ENCODE peak calls at places on chromosomes 13 and 19, in six cellular contexts. A, X, T, K, O and E are unnamed samples.

GRCh38 chr19:22257381-22257780 is 28.9 kb upstream of the ZNF729 start:
- DNase-seq in A (no peak), X (no peak), T (no peak), K (no peak), O (no peak), E (no peak)

GRCh38 chr13:29573190-29573589 is 22.3 kb downstream of the SLC7A1 start:
- DNase-seq in A (peak; percentile 52), X (peak; percentile 75), T (no peak), K (no peak), O (peak; percentile 49), E (no peak)

GRCh38 chr19:17235618-17236413 is 9.8 kb downstream of the OCEL1 start:
- DNase-seq in A (peak; percentile 78), X (peak; percentile 64), T (peak; percentile 83), K (peak; percentile 70), O (peak; percentile 78), E (peak; percentile 71)

GRCh38 chr13:24159921-24160324 is 597 bp upstream of the SPATA13 start:
- DNase-seq in A (no peak), X (no peak), T (no peak), K (peak; percentile 18), O (peak; percentile 14), E (no peak)

GRCh38 chr13:24168392-24168750 is 7.9 kb downstream of the SPATA13 start:
- DNase-seq in A (no peak), X (no peak), T (no peak), K (no peak), O (peak; percentile 79), E (no peak)

GRCh38 chr13:47258384-47258783 is 361.5 kb upstream of the HTR2A start:
- DNase-seq in A (no peak), X (no peak), T (no peak), K (no peak), O (no peak), E (no peak)

GRCh38 chr13:25886438-25887214 is 165.2 kb downstream of the SHISA2 start:
- DNase-seq in A (peak; percentile 34), X (no peak), T (no peak), K (no peak), O (peak; percentile 92), E (no peak)

GRCh38 chr13:25232937-25233515 is 54.3 kb downstream of the MTMR6 start:
- DNase-seq in A (peak; percentile 36), X (no peak), T (no peak), K (no peak), O (peak; percentile 6), E (no peak)

GRCh38 chr13:61664821-61665705 is 249.4 kb upstream of the PCDH20 start:
- DNase-seq in A (no peak), X (peak; percentile 6), T (no peak), K (no peak), O (peak; percentile 56), E (no peak)

GRCh38 chr19:48513289-48514122 is 1.9 kb upstream of the LMTK3 start:
- DNase-seq in A (peak; percentile 58), X (peak; percentile 74), T (peak; percentile 69), K (peak; percentile 67), O (peak; percentile 61), E (no peak)

GRCh38 chr19:38031423-38031770 is 124.4 kb downstream of the SIPA1L3 start:
- DNase-seq in A (peak; percentile 13), X (no peak), T (no peak), K (no peak), O (peak; percentile 93), E (no peak)

GRCh38 chr13:100518394-100519062 is 70.1 kb downstream of the GGACT start:
- DNase-seq in A (no peak), X (no peak), T (no peak), K (no peak), O (no peak), E (no peak)

GRCh38 chr13:51412431-51412830 is 40.4 kb downstream of the INTS6 start:
- DNase-seq in A (no peak), X (no peak), T (no peak), K (no peak), O (no peak), E (no peak)

DNA sequence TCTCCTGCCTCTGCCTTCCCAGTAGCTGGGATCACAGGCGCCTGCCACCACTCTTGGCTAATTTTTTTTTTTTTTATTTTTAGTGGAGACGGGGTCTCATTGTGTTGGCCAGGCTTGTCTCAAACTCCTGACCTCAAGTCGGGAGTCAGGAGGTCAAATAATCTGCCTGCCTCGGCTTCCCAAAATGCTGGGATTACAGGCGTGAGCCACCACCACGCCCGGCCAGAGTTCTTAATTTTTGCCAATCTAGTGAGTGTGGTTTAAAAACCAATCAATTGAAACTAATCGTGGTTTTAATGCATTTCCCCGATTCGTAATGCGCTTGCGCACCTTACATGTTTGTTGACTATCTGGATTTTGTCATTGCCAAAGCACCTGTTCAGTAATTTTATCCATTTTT is 37.0 kb downstream of the SKA3 start:
- DNase-seq in A (no peak), X (no peak), T (peak; percentile 8), K (no peak), O (no peak), E (no peak)
- TF ChIP-seq CTCF in A (no peak), X (no peak), T (no peak), K (no peak), O (no peak), E (no peak)

DNA sequence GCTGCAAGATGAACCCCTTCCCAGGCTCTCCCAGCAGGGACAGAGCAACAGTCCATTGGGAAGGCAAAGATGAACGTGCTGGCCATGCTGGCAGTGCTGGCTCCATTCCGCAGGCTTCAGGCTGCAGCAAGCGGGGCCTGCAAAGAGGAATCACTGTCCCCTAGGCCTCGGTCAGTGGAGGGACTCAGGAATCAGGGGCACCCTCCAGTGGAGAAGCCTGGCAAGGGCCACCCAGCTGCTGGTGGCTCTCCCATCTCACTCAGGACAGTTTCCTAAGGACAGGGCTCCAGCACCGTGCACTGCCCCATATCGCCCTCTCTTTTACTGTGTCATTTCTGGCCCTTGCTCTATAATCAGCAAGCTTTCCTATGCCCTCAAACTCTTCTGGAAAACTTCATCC is 498.6 kb downstream of the EFNB2 start:
- DNase-seq in A (no peak), X (no peak), T (no peak), K (no peak), O (no peak), E (no peak)
- TF ChIP-seq CTCF in A (peak; percentile 16), X (no peak), T (no peak), K (no peak), O (no peak), E (no peak)

DNA sequence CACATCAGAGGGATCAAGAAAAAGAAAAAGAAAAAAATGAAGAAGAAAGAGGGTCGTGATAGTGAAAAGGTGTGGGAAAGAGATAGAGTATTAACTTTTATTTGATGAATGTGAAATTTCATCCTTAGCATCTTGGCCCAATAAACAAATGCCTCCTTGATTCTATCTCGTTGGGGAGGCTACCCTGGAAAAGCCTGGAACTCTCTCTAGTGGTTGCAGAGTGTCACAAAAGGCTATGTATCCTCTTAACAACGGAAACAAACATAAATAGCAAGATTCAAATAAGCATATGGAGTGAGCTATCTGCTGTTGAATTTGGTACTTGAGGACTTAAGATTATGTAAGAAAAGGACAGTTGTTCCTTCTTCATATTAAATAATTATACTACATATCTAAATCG is 557.4 kb downstream of the DCT start:
- DNase-seq in A (peak; percentile 8), X (no peak), T (no peak), K (no peak), O (no peak), E (no peak)
- TF ChIP-seq CTCF in A (peak; percentile 23), X (no peak), T (no peak), K (no peak), O (peak; percentile 16), E (no peak)

DNA sequence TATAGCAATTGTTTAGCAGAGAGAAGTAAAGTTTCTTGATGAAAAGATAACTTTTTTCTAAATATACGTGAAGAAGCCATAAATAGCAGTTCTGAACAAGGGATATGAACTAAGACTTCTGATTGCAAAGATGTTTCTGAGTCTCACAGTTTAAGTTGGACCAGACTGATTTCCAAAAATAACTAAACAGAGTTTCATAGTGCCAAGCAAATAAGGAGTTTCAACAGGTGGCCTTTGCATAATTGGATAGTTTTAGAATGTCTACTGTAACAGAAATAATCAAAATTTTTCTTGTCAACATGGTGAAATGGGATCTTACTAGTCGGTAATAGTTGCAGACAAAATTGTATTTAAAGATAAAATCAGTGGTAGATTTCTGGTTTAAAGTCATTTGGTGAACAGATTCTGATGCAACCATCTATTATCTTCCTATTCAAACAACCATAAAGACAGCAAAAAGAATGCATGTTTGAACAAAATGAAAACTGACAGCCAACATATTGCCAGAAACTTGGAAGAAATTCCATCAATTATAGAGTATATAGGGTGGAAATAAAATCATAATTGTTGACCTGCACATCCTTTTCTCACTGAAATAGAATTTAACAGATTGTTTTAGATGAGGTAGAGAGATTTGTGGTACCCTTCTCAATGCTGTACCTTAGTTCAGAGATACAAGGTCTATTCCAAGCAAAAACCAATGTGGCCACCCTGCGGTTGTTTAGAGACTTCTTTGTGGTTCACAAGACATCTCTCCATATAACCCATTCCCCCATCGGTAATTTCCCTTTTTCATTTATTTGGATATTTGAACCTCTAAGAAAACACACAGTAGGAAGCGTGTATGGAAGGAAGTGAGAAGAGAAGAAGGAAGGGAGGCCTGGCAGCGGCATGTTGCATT is 275.3 kb downstream of the COG6 start:
- DNase-seq in A (no peak), X (no peak), T (no peak), K (no peak), O (no peak), E (no peak)
- TF ChIP-seq CTCF in A (no peak), X (no peak), T (no peak), K (no peak), O (no peak), E (no peak)

DNA sequence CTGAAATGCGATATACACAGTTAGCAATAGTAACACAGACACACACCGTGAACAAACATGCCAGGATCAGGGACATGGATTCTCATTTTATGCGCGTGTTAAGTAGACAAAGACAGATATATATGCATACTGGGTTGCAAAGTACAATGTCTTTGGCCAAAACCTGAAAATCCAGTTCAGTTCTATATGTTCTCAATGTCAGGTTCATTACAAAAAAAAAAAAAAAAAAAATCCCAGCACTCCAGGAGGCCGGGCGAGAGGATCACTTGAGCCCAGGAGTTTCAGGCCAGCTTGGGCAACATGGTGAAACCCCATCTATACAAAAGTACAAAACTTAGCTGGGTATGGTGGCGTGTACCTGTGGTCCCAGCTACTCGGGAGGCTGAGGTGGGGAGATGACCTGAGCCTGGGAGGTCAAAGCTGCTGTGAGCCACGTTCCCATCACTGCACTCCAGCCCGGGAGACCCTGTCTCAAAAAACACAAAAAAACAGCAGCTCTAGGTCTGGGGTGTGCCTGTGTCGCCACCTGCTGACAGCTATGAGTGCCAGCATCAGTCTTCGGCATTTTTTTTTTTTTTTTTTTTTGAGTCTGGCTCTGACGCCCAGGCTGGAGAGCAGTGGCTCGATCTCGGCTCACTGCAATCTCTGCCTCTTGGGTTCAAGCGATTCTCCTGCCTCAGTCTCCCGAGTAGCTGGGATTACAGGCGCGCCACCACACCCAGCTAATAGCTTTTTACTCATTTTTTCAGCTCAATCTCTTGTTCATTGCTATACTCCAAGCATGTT is 10.3 kb downstream of the AP2S1 start:
- DNase-seq in A (peak; percentile 80), X (no peak), T (peak; percentile 52), K (peak; percentile 49), O (peak; percentile 51), E (no peak)
- TF ChIP-seq CTCF in A (peak; percentile 83), X (peak; percentile 49), T (peak; percentile 30), K (peak; percentile 83), O (peak; percentile 85), E (peak; percentile 75)

DNA sequence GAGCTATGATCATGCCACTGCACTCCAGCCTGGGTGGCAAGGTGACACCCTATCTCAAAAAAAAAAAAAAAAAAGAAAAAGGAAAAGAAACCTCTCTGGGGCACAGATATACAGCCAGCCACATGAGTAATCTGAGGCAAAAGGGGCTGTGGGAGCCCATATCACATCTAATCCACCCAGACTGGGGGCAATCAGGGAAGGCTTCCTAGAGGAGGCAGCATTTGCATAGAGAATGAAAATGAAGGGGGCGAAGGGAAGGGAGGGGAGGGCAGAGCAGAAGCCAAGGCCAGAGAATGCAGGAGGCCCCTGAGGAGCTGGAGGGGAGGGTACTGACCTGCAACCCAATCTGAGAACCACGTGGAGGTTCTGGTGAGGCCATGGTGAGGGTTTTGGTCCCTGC is 13.2 kb downstream of the STXBP2 start:
- DNase-seq in A (no peak), X (no peak), T (no peak), K (no peak), O (no peak), E (no peak)
- TF ChIP-seq CTCF in A (no peak), X (no peak), T (no peak), K (no peak), O (no peak), E (no peak)